ENCODE peak calls at places on chromosome 2, in five cellular contexts. M is lower leg skin, A is heart left ventricle, X is ovary, E is transverse colon. U is an unnamed sample.

GRCh38 chr2:174004900-174005605 is 39.9 kb upstream of the SP3 start:
- DNase-seq in M (no peak), A (no peak), X (no peak), E (no peak), U (no peak)

GRCh38 chr2:166333809-166334208 is 41.9 kb downstream of the SCN9A start:
- DNase-seq in M (no peak), A (no peak), X (no peak), E (no peak), U (no peak)

GRCh38 chr2:190354003-190354690 is 10.8 kb downstream of the INPP1 start:
- DNase-seq in M (no peak), A (no peak), X (no peak), E (no peak), U (no peak)

GRCh38 chr2:36438454-36438977 is 82.9 kb downstream of the CRIM1 start:
- DNase-seq in M (no peak), A (no peak), X (no peak), E (no peak), U (no peak)

GRCh38 chr2:20222769-20223344 is 2.1 kb downstream of the SDC1 start:
- DNase-seq in M (no peak), A (peak), X (no peak), E (no peak), U (no peak)

GRCh38 chr2:83368916-83369315 is 1090.2 kb downstream of the SUCLG1 start:
- DNase-seq in M (no peak), A (no peak), X (no peak), E (no peak), U (no peak)

GRCh38 chr2:121736140-121736461 is 574 bp downstream of the NIFK start:
- DNase-seq in M (no peak), A (no peak), X (no peak), E (no peak), U (no peak)

GRCh38 chr2:226791056-226791486 is 8.5 kb downstream of the IRS1 start:
- DNase-seq in M (no peak), A (peak), X (no peak), E (peak), U (peak)

DNA sequence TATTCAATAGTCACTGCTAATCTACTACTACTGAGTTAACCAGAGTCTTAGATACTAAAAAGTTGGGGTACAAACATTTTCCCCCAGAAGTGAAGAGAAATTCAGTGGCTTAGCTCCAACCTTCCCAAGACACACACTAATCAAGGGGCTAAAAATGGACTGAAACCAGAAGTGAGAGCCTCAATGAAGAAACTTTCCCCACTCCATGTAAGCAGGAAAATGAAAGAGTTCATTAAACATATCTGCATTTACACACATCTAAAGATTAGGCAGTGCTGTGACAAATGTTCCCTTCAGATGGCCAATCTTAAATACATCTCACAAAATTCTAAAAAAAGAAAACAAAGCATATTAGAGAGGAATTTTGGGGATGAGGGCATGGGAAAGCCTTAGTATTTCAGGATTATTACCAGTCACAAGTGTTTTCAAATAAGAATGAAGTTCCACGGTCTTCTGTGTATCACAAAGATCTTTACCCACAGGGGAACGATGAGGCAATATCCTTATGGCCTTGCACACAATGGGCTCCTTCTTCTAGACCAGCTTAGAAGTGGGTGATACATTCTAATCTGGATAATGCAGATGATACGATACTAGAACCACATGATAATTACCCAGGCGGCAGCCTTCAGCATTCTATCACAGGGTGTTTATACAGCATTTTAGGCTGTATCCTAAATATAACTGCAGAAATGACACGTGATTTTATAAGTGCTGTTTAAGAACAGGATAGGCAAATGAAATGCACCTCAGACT is 17.1 kb downstream of the ANKRD44 start:
- DNase-seq in M (no peak), A (no peak), X (no peak), E (no peak), U (no peak)
- H3K4me3 ChIP-seq in M (no peak), A (no peak), X (no peak), E (no peak), U (no peak)

GRCh38 chr2:233853883-233854240 is 473 bp downstream of the HJURP start:
- DNase-seq in M (peak), A (no peak), X (no peak), E (no peak), U (no peak)

GRCh38 chr2:233853353-233853752 is 982 bp downstream of the HJURP start:
- DNase-seq in M (peak), A (no peak), X (no peak), E (no peak), U (no peak)

GRCh38 chr2:233856184-233856583 is 1.8 kb upstream of the HJURP start:
- DNase-seq in M (no peak), A (no peak), X (no peak), E (no peak), U (no peak)

GRCh38 chr2:233855345-233855744 is 1.0 kb upstream of the HJURP start:
- DNase-seq in M (no peak), A (no peak), X (no peak), E (no peak), U (no peak)

GRCh38 chr2:233854241-233854981 is at the start of gene HJURP:
- DNase-seq in M (peak), A (peak), X (peak), E (peak), U (peak)
- TF ChIP-seq POLR2A in M (no peak), A (peak), X (no peak), E (peak), U (peak)

DNA sequence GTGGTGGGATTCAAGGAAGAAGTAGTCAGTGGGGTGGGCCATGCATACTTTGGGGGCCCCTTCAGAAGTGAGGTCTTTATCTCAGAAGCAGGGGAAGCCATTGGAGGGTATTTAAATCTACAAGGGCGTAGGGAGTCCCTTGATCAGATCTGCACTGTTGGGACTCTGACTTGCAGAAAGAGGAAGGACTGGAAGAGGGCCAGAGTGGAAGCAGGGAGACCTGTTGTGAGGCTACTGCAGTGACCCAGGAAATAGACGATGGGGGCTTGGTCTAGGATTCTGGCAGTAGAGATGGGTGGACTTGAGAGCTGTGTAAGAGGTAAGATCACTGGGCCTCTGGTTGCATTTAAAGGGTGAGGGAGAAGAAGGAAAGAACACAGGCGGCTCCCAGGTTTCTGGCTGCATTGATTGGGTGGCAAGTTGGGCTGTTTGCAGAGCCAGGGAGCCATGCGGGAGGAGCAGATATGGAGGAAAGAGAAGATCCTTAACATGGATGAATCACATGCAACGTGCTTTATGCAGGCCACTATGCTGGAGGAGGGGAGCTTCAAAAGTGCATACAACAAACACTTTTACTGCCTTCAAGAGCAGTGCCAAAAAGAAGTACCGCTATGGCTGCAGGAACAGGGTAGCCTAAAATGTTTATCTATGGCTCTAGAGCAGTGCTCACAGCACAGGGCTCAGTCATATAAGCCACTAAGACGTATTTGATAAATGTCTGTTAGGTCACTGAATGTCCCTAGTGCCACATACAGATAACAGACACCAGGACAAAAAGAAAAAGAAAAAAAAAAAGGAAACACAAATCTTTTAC is 2.3 kb downstream of the SFXN5 start:
- DNase-seq in M (no peak), A (no peak), X (no peak), E (no peak), U (peak)
- H3K4me3 ChIP-seq in M (no peak), A (no peak), X (no peak), E (peak), U (no peak)

GRCh38 chr2:158456309-158457066 is at the start of the genes CCDC148 and PKP4:
- DNase-seq in M (peak), A (peak), X (peak), E (peak), U (peak)

GRCh38 chr2:158457092-158457825 is 507 bp downstream of the PKP4 start:
- DNase-seq in M (peak), A (peak), X (peak), E (peak), U (peak)

GRCh38 chr2:158458617-158458920 is 1.8 kb downstream of the PKP4 start:
- DNase-seq in M (no peak), A (no peak), X (no peak), E (no peak), U (no peak)

GRCh38 chr2:158459161-158460003 is 2.6 kb downstream of the PKP4 start:
- DNase-seq in M (no peak), A (no peak), X (no peak), E (no peak), U (no peak)

DNA sequence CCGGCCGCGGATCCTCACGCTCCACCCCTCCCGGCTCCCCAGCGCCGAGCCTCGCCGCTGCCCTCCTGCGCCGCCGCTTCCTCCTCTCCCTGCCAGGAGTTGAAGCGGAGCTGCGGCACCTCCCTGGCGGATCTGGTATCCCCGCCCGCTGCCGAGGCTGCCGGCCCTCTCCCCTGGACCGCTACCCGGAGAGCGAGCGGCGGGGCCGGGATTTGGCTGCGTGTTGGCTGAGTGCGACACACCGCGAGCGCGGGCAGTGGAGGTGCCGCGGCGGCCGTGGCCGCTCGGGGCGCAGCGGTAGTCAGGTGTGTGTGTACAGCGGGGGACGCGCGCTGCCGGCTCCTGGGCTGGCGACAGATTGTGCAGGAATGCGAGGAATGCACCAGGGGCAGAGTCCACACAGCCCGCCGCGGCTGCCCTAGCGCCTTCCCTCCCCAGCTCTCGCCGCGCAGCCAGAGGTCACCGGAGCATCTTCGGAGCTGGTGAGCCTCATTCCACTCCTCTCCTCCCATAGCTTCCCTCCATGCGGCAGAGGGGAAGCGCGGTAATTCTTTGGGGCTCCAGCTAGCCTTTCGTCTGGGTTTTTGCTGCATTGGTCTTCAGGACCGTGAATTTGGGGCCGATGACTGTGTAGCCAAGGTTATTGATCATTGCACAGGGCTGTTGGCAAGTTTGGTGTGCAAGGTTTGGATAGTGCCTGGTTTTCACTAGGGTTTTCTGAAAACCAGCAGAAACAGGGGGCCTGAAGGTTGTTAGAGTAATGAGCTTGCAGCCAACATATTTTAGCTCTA is 1.3 kb downstream of the PKP4 start:
- DNase-seq in M (peak), A (no peak), X (peak), E (peak), U (peak)
- TF ChIP-seq POLR2A in M (no peak), A (peak), X (peak), E (peak), U (peak)

DNA sequence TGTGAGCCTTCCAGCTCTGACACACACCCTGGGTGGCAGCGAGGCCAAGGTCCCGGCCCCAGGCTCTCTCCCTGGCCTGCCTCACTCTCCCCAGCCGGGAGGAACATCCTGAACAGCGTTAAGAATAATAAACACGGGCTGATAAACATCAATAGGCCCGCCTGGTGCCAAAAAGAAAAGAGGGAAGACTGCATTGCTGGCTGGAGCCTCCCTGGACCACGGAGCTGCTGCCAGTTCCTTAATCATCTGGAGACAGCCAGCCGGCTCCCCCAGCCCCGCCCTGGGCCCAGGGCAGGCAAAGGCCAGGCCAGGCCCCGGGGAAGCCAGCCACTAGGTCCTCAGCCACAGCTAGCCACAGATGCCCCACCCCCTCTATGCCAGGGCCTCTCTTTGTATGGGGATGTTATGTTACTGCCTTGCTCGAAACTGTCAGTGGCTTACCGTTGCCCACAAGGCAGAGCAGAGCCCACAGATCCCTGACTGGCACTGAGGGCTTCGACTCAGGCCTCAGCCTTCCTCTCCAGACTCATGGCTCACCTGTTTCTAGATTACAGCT is 293.7 kb downstream of the DYSF start:
- DNase-seq in M (peak), A (peak), X (no peak), E (peak), U (peak)
- H3K4me3 ChIP-seq in M (no peak), A (no peak), X (no peak), E (no peak), U (no peak)

GRCh38 chr2:46800625-46801024 is 115.0 kb downstream of the MCFD2 start:
- DNase-seq in M (no peak), A (no peak), X (no peak), E (no peak), U (peak)

GRCh38 chr2:46802665-46803550 is 112.7 kb downstream of the MCFD2 start:
- DNase-seq in M (peak), A (no peak), X (no peak), E (no peak), U (peak)

GRCh38 chr2:46800218-46800617 is 115.4 kb downstream of the MCFD2 start:
- DNase-seq in M (no peak), A (no peak), X (no peak), E (no peak), U (no peak)

GRCh38 chr2:46803551-46803885 is 112.1 kb downstream of the MCFD2 start:
- DNase-seq in M (peak), A (no peak), X (no peak), E (no peak), U (peak)

DNA sequence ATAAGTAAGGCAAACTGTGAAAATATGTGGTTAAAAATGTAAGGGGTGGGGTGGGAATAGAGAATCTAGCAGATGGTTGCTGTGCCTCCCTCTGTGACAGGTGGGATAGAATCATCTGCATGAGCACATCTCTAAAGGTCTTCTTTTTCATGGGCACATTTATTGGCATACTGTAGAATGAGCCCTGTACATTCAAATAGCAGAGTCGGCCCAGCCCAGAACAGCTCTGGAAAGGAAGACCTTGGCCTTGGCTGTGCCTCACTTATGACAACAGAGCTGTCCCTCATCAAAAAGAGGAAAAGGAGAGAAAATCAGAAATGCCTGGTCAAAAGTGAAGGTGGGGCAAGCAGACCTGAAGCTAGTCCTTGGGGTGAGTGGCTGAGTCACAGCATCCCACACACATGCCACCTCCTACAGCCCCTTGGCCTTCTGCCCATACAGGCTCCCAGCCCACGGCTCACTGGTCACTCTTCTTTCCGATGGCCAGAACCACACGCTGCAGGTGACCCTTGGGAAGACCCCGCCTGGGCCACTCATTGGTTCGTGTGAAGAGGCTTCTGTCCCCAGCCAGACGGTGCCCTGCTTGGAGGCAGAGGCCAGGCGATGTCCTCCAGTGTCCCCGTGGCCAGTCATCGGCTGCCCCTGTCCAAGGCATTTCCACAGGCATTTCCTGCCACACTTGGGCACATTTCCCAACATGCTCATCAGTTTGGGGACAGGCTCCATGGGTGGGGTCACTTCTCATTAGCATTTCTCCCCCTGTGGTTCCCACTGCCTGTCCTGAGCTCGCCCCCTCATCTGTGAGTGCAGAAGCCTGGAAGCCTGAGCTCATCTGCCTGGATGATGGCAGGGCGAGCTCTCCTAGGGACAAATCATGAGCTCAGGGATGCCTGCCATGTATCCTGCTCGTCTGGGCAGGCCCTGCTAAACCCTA is 113.6 kb downstream of the MCFD2 start:
- DNase-seq in M (no peak), A (no peak), X (no peak), E (no peak), U (no peak)
- TF ChIP-seq POLR2A in M (no peak), A (no peak), X (no peak), E (no peak), U (no peak)

GRCh38 chr2:133802366-133802765 is 234.1 kb upstream of the NCKAP5 start:
- DNase-seq in M (no peak), A (no peak), X (no peak), E (no peak), U (no peak)
- H3K4me3 ChIP-seq in M (no peak), A (no peak), X (no peak), E (no peak), U (no peak)